ENCODE peak calls at places on chromosomes 3 and 15, in five cellular contexts. One of them, this sample, is unnamed.

GRCh38 chr3:105352976-105353375 is 13.7 kb upstream of the ALCAM start:
- DNase-seq in ACHN: no peak
- DNase-seq in EL: no peak
- DNase-seq in fibroblast of the aortic adventitia: no peak
- DNase-seq in T-helper 1 cell: no peak
- DNase-seq in this sample: no peak

GRCh38 chr15:37083610-37084009 is 16.7 kb downstream of the MEIS2 start:
- DNase-seq in EL: no peak
- DNase-seq in ACHN: no peak
- DNase-seq in fibroblast of the aortic adventitia: no peak
- DNase-seq in T-helper 1 cell: no peak
- DNase-seq in this sample: no peak

GRCh38 chr3:146589899-146590508 is 15.1 kb downstream of the PLSCR5 start:
- DNase-seq in ACHN: peak; percentile 60
- DNase-seq in EL: peak; percentile 58
- DNase-seq in fibroblast of the aortic adventitia: peak; percentile 76
- DNase-seq in T-helper 1 cell: no peak
- DNase-seq in this sample: peak; percentile 66

GRCh38 chr3:67381667-67382272 is 272.6 kb downstream of the SUCLG2 start:
- DNase-seq in EL: peak; percentile 23
- DNase-seq in T-helper 1 cell: no peak
- DNase-seq in fibroblast of the aortic adventitia: peak; percentile 60
- DNase-seq in ACHN: peak; percentile 11
- DNase-seq in this sample: peak; percentile 21

GRCh38 chr15:73321496-73322344 is 47.0 kb downstream of the HCN4 start:
- DNase-seq in ACHN: no peak
- DNase-seq in T-helper 1 cell: no peak
- DNase-seq in fibroblast of the aortic adventitia: no peak
- DNase-seq in EL: no peak
- DNase-seq in this sample: no peak

GRCh38 chr3:194322701-194323174 is 28.4 kb downstream of the CPN2 start:
- DNase-seq in fibroblast of the aortic adventitia: peak; percentile 58
- DNase-seq in ACHN: peak; percentile 74
- DNase-seq in EL: peak; percentile 79
- DNase-seq in T-helper 1 cell: no peak
- DNase-seq in this sample: peak; percentile 85

GRCh38 chr3:109115451-109115850 is 2.5 kb downstream of the MORC1 start:
- DNase-seq in ACHN: no peak
- DNase-seq in T-helper 1 cell: no peak
- DNase-seq in EL: peak; percentile 2
- DNase-seq in fibroblast of the aortic adventitia: no peak
- DNase-seq in this sample: no peak

GRCh38 chr3:107674371-107674770 is 151.6 kb downstream of the BBX start:
- DNase-seq in EL: no peak
- DNase-seq in T-helper 1 cell: no peak
- DNase-seq in fibroblast of the aortic adventitia: peak; percentile 43
- DNase-seq in ACHN: no peak
- DNase-seq in this sample: no peak

GRCh38 chr15:92043283-92043682 is 189.8 kb downstream of the SLCO3A1 start:
- DNase-seq in T-helper 1 cell: no peak
- DNase-seq in fibroblast of the aortic adventitia: no peak
- DNase-seq in EL: no peak
- DNase-seq in ACHN: no peak
- DNase-seq in this sample: peak; percentile 10

GRCh38 chr15:40245666-40246065 is 6.8 kb downstream of the PAK6 start:
- DNase-seq in T-helper 1 cell: no peak
- DNase-seq in EL: no peak
- DNase-seq in ACHN: no peak
- DNase-seq in fibroblast of the aortic adventitia: no peak
- DNase-seq in this sample: no peak

GRCh38 chr15:84878504-84878903 is 6.0 kb upstream of the SLC28A1 start:
- DNase-seq in EL: peak; percentile 57
- DNase-seq in ACHN: peak; percentile 49
- DNase-seq in T-helper 1 cell: peak; percentile 19
- DNase-seq in fibroblast of the aortic adventitia: peak; percentile 51
- DNase-seq in this sample: peak; percentile 66

GRCh38 chr3:126259411-126260391 is 79.3 kb upstream of the ALDH1L1 start:
- DNase-seq in EL: peak; percentile 27
- DNase-seq in fibroblast of the aortic adventitia: peak; percentile 40
- DNase-seq in ACHN: peak; percentile 53
- DNase-seq in T-helper 1 cell: no peak
- DNase-seq in this sample: peak; percentile 77

GRCh38 chr15:77865701-77866100 is 211.8 kb downstream of the TBC1D2B start:
- DNase-seq in T-helper 1 cell: no peak
- DNase-seq in fibroblast of the aortic adventitia: no peak
- DNase-seq in EL: no peak
- DNase-seq in ACHN: no peak
- DNase-seq in this sample: no peak

GRCh38 chr3:126111126-126111551 is 27.2 kb upstream of the SLC41A3 start:
- DNase-seq in fibroblast of the aortic adventitia: no peak
- DNase-seq in T-helper 1 cell: no peak
- DNase-seq in EL: no peak
- DNase-seq in ACHN: no peak
- DNase-seq in this sample: no peak

GRCh38 chr3:72697717-72698116 is 150.5 kb downstream of the SHQ1 start:
- DNase-seq in fibroblast of the aortic adventitia: no peak
- DNase-seq in T-helper 1 cell: no peak
- DNase-seq in EL: no peak
- DNase-seq in ACHN: no peak
- DNase-seq in this sample: no peak

GRCh38 chr15:99322643-99323405 is 71.5 kb downstream of the LRRC28 start:
- DNase-seq in T-helper 1 cell: no peak
- DNase-seq in EL: no peak
- DNase-seq in ACHN: no peak
- DNase-seq in fibroblast of the aortic adventitia: no peak
- DNase-seq in this sample: no peak

GRCh38 chr3:56960234-56960917 is 100.1 kb upstream of the SPATA12 start:
- DNase-seq in EL: no peak
- DNase-seq in T-helper 1 cell: no peak
- DNase-seq in ACHN: no peak
- DNase-seq in fibroblast of the aortic adventitia: no peak
- DNase-seq in this sample: no peak

GRCh38 chr3:127742580-127742979 is 69.8 kb downstream of the ABTB1 start:
- DNase-seq in EL: no peak
- DNase-seq in T-helper 1 cell: no peak
- DNase-seq in ACHN: no peak
- DNase-seq in fibroblast of the aortic adventitia: no peak
- DNase-seq in this sample: no peak

GRCh38 chr3:82790307-82791097 is 1029.1 kb upstream of the GBE1 start:
- DNase-seq in ACHN: no peak
- DNase-seq in fibroblast of the aortic adventitia: no peak
- DNase-seq in EL: no peak
- DNase-seq in T-helper 1 cell: no peak
- DNase-seq in this sample: no peak

GRCh38 chr3:132556467-132557159 is 40.5 kb upstream of the ACKR4 start:
- DNase-seq in ACHN: no peak
- DNase-seq in EL: no peak
- DNase-seq in T-helper 1 cell: no peak
- DNase-seq in fibroblast of the aortic adventitia: peak; percentile 42
- DNase-seq in this sample: no peak

GRCh38 chr3:15520804-15521572 is 518 bp downstream of the COLQ start:
- DNase-seq in EL: no peak
- DNase-seq in fibroblast of the aortic adventitia: no peak
- DNase-seq in T-helper 1 cell: no peak
- DNase-seq in ACHN: no peak
- DNase-seq in this sample: no peak

GRCh38 chr3:194087995-194088841 is 47.7 kb upstream of the HES1 start:
- DNase-seq in T-helper 1 cell: no peak
- DNase-seq in EL: peak; percentile 13
- DNase-seq in ACHN: no peak
- DNase-seq in fibroblast of the aortic adventitia: no peak
- DNase-seq in this sample: no peak

GRCh38 chr3:193593666-193594025 is 638 bp downstream of the OPA1 start:
- DNase-seq in EL: peak; percentile 40
- DNase-seq in ACHN: peak; percentile 36
- DNase-seq in fibroblast of the aortic adventitia: peak; percentile 43
- DNase-seq in T-helper 1 cell: no peak
- DNase-seq in this sample: peak; percentile 63

GRCh38 chr3:80733522-80734176 is 965.9 kb upstream of the ROBO1 start:
- DNase-seq in T-helper 1 cell: no peak
- DNase-seq in EL: peak; percentile 5
- DNase-seq in fibroblast of the aortic adventitia: peak; percentile 82
- DNase-seq in ACHN: no peak
- DNase-seq in this sample: peak; percentile 71

GRCh38 chr3:38117748-38118420 is 19.0 kb downstream of the ACAA1 start:
- DNase-seq in fibroblast of the aortic adventitia: peak; percentile 45
- DNase-seq in T-helper 1 cell: peak; percentile 30
- DNase-seq in ACHN: peak; percentile 54
- DNase-seq in EL: peak; percentile 63
- DNase-seq in this sample: peak; percentile 53

This sample was measured in DMS53.